ENCODE peak calls at places on chromosomes 2 and 18, in ten cellular contexts. V is adrenal gland, T is GM12865, F is vagina, M is fibroblast of lung, W is tibial artery, I is brain microvascular endothelial cell, N is fibroblast of pulmonary artery, K is stomach, L is AG10803. J is an unnamed sample.

GRCh38 chr18:74896390-74896991 is 298.8 kb downstream of the ZNF407 start:
- DNase-seq in V (peak; percentile 32), T (peak; percentile 64), F (no peak), M (no peak), W (no peak), I (no peak), N (peak; percentile 8), K (peak; percentile 62), L (no peak), J (peak; percentile 67)

GRCh38 chr2:128644156-128644555 is 325.5 kb upstream of the HS6ST1 start:
- DNase-seq in V (no peak), T (no peak), F (peak; percentile 58), M (no peak), W (no peak), I (no peak), N (no peak), K (peak; percentile 21), L (no peak), J (no peak)

GRCh38 chr2:83844490-83844889 is 614.6 kb downstream of the SUCLG1 start:
- DNase-seq in V (no peak), T (no peak), F (no peak), M (no peak), W (no peak), I (no peak), N (no peak), K (no peak), L (no peak), J (no peak)

GRCh38 chr2:8006626-8007025 is 675.2 kb upstream of the ID2 start:
- DNase-seq in V (no peak), T (no peak), F (peak; percentile 64), M (no peak), W (no peak), I (no peak), N (no peak), K (no peak), L (peak; percentile 20), J (peak; percentile 28)

GRCh38 chr2:220370764-220371163 is 743.3 kb downstream of the SLC4A3 start:
- DNase-seq in V (no peak), T (no peak), F (no peak), M (no peak), W (no peak), I (no peak), N (no peak), K (no peak), L (no peak), J (no peak)

GRCh38 chr2:240888130-240888889 is 7.6 kb downstream of the MAB21L4 start:
- DNase-seq in V (no peak), T (no peak), F (no peak), M (no peak), W (no peak), I (no peak), N (no peak), K (no peak), L (no peak), J (no peak)

GRCh38 chr18:67517224-67517765 is 775 bp upstream of the DSEL start:
- DNase-seq in V (peak; percentile 48), T (peak; percentile 4), F (no peak), M (no peak), W (peak; percentile 35), I (no peak), N (no peak), K (no peak), L (peak; percentile 33), J (no peak)

GRCh38 chr2:131658769-131659131 is 131.1 kb downstream of the CCDC74A start:
- DNase-seq in V (no peak), T (no peak), F (no peak), M (no peak), W (no peak), I (no peak), N (no peak), K (no peak), L (no peak), J (no peak)

GRCh38 chr2:239726631-239727181 is 298.4 kb downstream of the NDUFA10 start:
- DNase-seq in V (no peak), T (no peak), F (no peak), M (no peak), W (peak; percentile 16), I (no peak), N (no peak), K (no peak), L (no peak), J (no peak)

GRCh38 chr2:80304522-80304878 is at the start of gene LRRTM1:
- DNase-seq in V (no peak), T (no peak), F (no peak), M (peak; percentile 21), W (no peak), I (no peak), N (no peak), K (no peak), L (no peak), J (no peak)

GRCh38 chr2:190344275-190344827 is 962 bp downstream of the INPP1 start:
- DNase-seq in V (peak; percentile 63), T (peak; percentile 77), F (no peak), M (peak; percentile 28), W (peak; percentile 45), I (no peak), N (no peak), K (peak; percentile 48), L (peak; percentile 31), J (no peak)

GRCh38 chr2:42879116-42879705 is 86.8 kb upstream of the HAAO start:
- DNase-seq in V (no peak), T (no peak), F (peak; percentile 85), M (no peak), W (no peak), I (no peak), N (no peak), K (no peak), L (no peak), J (no peak)

GRCh38 chr2:216057688-216058193 is 23.9 kb downstream of the PECR start:
- DNase-seq in V (no peak), T (peak; percentile 94), F (no peak), M (no peak), W (no peak), I (peak; percentile 51), N (no peak), K (peak; percentile 40), L (peak; percentile 86), J (peak; percentile 70)

GRCh38 chr2:101150306-101151140 is 659 bp downstream of the TBC1D8 start:
- DNase-seq in V (peak; percentile 37), T (peak; percentile 49), F (no peak), M (no peak), W (no peak), I (no peak), N (no peak), K (peak; percentile 57), L (no peak), J (no peak)

GRCh38 chr18:28175047-28175929 is 1.6 kb downstream of the CDH2 start:
- DNase-seq in V (peak; percentile 65), T (no peak), F (no peak), M (no peak), W (no peak), I (no peak), N (peak; percentile 65), K (peak; percentile 36), L (peak; percentile 56), J (no peak)

GRCh38 chr2:238239872-238240760 is at the start of gene HES6:
- DNase-seq in V (peak; percentile 89), T (peak; percentile 91), F (no peak), M (peak; percentile 79), W (peak; percentile 85), I (peak; percentile 73), N (peak; percentile 83), K (peak; percentile 94), L (peak; percentile 80), J (peak; percentile 65)

GRCh38 chr2:73291093-73291460 is 2.3 kb downstream of the EGR4 start:
- DNase-seq in V (peak; percentile 46), T (peak; percentile 55), F (no peak), M (peak; percentile 54), W (no peak), I (no peak), N (peak; percentile 62), K (no peak), L (peak; percentile 21), J (peak; percentile 33)
- H3K4me3 ChIP-seq in V (no peak overlapping the region), T (no peak overlapping the region), F (no peak overlapping the region), M (no peak overlapping the region), W (peak overlapping the region; percentile 1), I (peak overlapping the region; percentile 17), N (peak overlapping the region; percentile 10), K (peak overlapping the region; percentile 19), L (no peak overlapping the region), J (no peak overlapping the region)

DNA sequence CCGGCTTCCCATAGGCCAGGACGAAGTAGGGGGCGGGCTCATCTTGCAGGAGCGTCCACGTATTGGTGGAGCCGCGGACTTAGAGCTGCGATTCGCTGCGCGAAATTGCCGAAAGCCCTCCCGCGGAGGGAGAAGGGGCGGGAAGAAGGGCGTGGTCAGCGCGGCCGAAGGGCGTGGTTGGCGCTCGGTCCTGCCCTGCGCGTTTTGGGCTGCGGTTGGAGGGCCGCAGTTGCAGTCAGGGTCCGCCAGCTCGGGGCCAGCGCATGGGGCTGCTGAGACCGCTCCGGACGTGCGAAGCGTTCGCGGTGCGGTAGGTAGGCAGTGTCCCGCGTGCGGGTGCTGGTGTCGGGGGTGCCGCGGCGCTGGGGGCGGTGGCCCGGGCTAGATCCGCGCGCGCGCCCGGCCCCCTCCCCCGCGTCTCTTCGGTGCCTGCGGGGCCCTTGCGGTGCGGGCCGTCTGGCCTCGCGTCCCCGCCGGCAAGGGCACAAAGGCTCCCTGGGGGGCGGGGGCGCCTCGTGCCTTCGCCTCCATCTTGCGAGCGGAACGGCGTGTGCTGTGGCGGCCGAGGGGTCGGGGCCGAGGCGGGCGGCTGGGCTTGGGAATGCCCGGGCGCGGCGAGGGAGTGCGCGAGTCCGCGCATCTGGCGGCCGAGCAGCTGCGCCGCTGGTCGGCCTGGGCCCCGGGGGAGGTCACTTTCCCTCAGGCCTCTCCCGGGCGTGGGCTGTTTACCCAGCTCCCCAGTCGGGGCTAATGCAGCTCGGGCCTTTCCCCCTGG is at the start of gene CEP68:
- DNase-seq in V (peak; percentile 98), T (peak; percentile 98), F (peak; percentile 99), M (peak; percentile 97), W (peak; percentile 97), I (peak; percentile 96), N (peak; percentile 98), K (peak; percentile 98), L (peak; percentile 96), J (peak; percentile 93)
- TF ChIP-seq CTCF in V (no peak), T (no peak), F (no peak), M (no peak), W (no peak), I (no peak), N (no peak), K (no peak), L (no peak), J (no peak)

GRCh38 chr2:172931256-172931894 is 144.3 kb upstream of the MAP3K20 start:
- DNase-seq in V (peak; percentile 50), T (no peak), F (no peak), M (peak; percentile 64), W (no peak), I (peak; percentile 54), N (peak; percentile 77), K (no peak), L (no peak), J (peak; percentile 55)
- H3K4me3 ChIP-seq in V (no peak overlapping the region), T (no peak overlapping the region), F (peak overlapping the region; percentile 15), M (no peak overlapping the region), W (no peak overlapping the region), I (no peak overlapping the region), N (peak overlapping the region; percentile 8), K (no peak overlapping the region), L (no peak overlapping the region), J (no peak overlapping the region)

DNA sequence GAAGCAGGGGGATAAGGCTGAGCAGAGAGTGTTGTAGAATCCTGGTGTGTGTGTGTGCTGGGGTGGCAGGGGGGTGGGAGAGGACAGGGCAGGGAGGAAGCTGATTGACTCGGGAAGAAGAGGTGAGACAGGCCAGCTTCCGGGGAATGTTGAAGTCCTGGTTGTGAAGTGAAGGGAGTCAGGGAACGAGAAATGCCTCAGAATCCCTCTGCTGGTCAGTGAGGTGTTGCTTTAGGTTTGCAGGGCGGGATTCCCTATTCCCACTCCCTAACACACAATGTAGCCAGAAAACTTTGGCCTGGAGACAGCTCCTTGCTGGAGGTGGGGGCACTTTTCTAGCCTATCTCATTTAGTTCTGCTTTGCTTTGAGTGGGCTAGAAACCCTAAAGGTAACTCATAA is 265.1 kb downstream of the HAUS1 start:
- DNase-seq in V (no peak), T (no peak), F (no peak), M (no peak), W (no peak), I (no peak), N (peak; percentile 2), K (no peak), L (no peak), J (no peak)
- TF ChIP-seq CTCF in V (no peak), T (no peak), F (no peak), M (no peak), W (no peak), I (peak; percentile 17), N (no peak), K (no peak), L (peak; percentile 0), J (no peak)